ENCODE peak calls at places on chromosomes 5 and 9, in six cellular contexts. F, G, K, B, Z and X are unnamed samples.

GRCh38 chr9:21747171-21747570 is 55.3 kb upstream of the MTAP start:
- DNase-seq in B (peak; percentile 85), G (no peak), F (no peak), Z (no peak), K (no peak), X (no peak)

GRCh38 chr5:54637654-54638053 is 120.1 kb downstream of the SNX18 start:
- DNase-seq in Z (no peak), F (no peak), B (no peak), K (no peak), G (peak; percentile 77), X (peak; percentile 53)

GRCh38 chr5:149317281-149318048 is 27.8 kb upstream of the GRPEL2 start:
- DNase-seq in B (no peak), K (peak; percentile 76), Z (peak; percentile 27), G (no peak), F (peak; percentile 23), X (peak; percentile 34)

GRCh38 chr5:45521067-45521466 is 175.1 kb downstream of the HCN1 start:
- DNase-seq in K (no peak), G (no peak), F (peak; percentile 62), Z (peak; percentile 52), B (peak; percentile 32), X (no peak)

GRCh38 chr9:37997636-37998374 is 71.2 kb downstream of the SHB start:
- DNase-seq in K (peak; percentile 67), Z (no peak), F (no peak), G (peak; percentile 86), B (no peak), X (no peak)

GRCh38 chr9:112203536-112203935 is 28.4 kb upstream of the SUSD1 start:
- DNase-seq in Z (no peak), K (no peak), B (no peak), G (no peak), F (no peak), X (no peak)

GRCh38 chr5:159838551-159839222 is 77.6 kb upstream of the ADRA1B start:
- DNase-seq in B (no peak), F (no peak), Z (no peak), G (no peak), K (no peak), X (no peak)

GRCh38 chr9:127319366-127320121 is 55.0 kb downstream of the GARNL3 start:
- DNase-seq in G (no peak), K (no peak), F (no peak), Z (no peak), B (no peak), X (no peak)

GRCh38 chr9:34072868-34073590 is 24.3 kb upstream of the UBAP2 start:
- DNase-seq in F (no peak), Z (peak; percentile 55), G (peak; percentile 69), K (no peak), B (no peak), X (peak; percentile 47)

GRCh38 chr5:10479226-10479721 is 37.6 kb downstream of the ROPN1L start:
- DNase-seq in F (no peak), K (no peak), G (no peak), Z (peak; percentile 85), B (no peak), X (peak; percentile 47)

GRCh38 chr9:20972684-20973083 is 58.8 kb downstream of the HACD4 start:
- DNase-seq in K (no peak), G (no peak), B (no peak), Z (no peak), F (no peak), X (no peak)

GRCh38 chr5:133474851-133475590 is 137.3 kb downstream of the FSTL4 start:
- DNase-seq in F (no peak), K (no peak), Z (no peak), B (no peak), G (no peak), X (no peak)

GRCh38 chr5:92309336-92309991 is 926.3 kb upstream of the ARRDC3 start:
- DNase-seq in Z (no peak), B (peak; percentile 56), F (peak; percentile 13), K (peak; percentile 53), G (no peak), X (no peak)

GRCh38 chr5:97229688-97230285 is 46.7 kb upstream of the RIOK2 start:
- DNase-seq in G (no peak), B (peak; percentile 63), Z (no peak), F (no peak), K (no peak), X (no peak)

GRCh38 chr5:178590141-178590923 is at the start of gene COL23A1:
- DNase-seq in F (no peak), Z (peak; percentile 22), B (no peak), K (peak; percentile 90), G (peak; percentile 77), X (peak; percentile 28)

GRCh38 chr5:67934976-67935375 is 280.6 kb upstream of the PIK3R1 start:
- DNase-seq in Z (no peak), B (no peak), G (no peak), F (no peak), K (no peak), X (no peak)

GRCh38 chr5:116492016-116492623 is 82.5 kb downstream of the SEMA6A start:
- DNase-seq in B (peak; percentile 80), Z (no peak), F (no peak), G (no peak), K (no peak), X (no peak)

GRCh38 chr5:65326912-65327311 is 154.8 kb downstream of the ADAMTS6 start:
- DNase-seq in K (no peak), Z (no peak), G (no peak), B (peak; percentile 8), F (no peak), X (no peak)

GRCh38 chr5:65334077-65334476 is 147.6 kb downstream of the ADAMTS6 start:
- DNase-seq in K (no peak), F (no peak), G (no peak), Z (peak; percentile 16), B (no peak), X (peak; percentile 29)

GRCh38 chr5:65332591-65332990 is 149.1 kb downstream of the ADAMTS6 start:
- DNase-seq in F (no peak), B (no peak), Z (no peak), K (no peak), G (no peak), X (no peak)

GRCh38 chr5:65327582-65327981 is 154.1 kb downstream of the ADAMTS6 start:
- DNase-seq in B (no peak), F (no peak), Z (no peak), G (no peak), K (no peak), X (no peak)

GRCh38 chr5:65329266-65329665 is 152.5 kb downstream of the ADAMTS6 start:
- DNase-seq in Z (no peak), F (no peak), B (no peak), K (no peak), G (no peak), X (no peak)
- TF ChIP-seq POLR2AphosphoS5 in Z (no peak), F (no peak), B (no peak), K (no peak), G (no peak), X (no peak)

GRCh38 chr9:129341991-129342348 is 163.9 kb upstream of the IER5L start:
- DNase-seq in K (no peak), G (no peak), B (no peak), Z (no peak), F (no peak), X (no peak)
- H3K4me3 ChIP-seq in K (no peak overlapping the region), G (no peak overlapping the region), B (no peak overlapping the region), Z (no peak overlapping the region), F (no peak overlapping the region), X (no peak overlapping the region)

GRCh38 chr5:150523472-150524350 is 15.8 kb downstream of the NDST1 start:
- DNase-seq in B (no peak), K (peak; percentile 79), G (no peak), Z (peak; percentile 45), F (peak; percentile 50), X (peak; percentile 40)
- TF ChIP-seq POLR2AphosphoS5 in B (no peak), K (no peak), G (no peak), Z (no peak), F (no peak), X (no peak)

GRCh38 chr5:72293495-72294055 is 26.5 kb downstream of the MRPS27 start:
- DNase-seq in K (no peak), B (no peak), G (no peak), F (no peak), Z (no peak), X (no peak)
- H3K4me3 ChIP-seq in K (no peak overlapping the region), B (no peak overlapping the region), G (no peak overlapping the region), F (no peak overlapping the region), Z (no peak overlapping the region), X (no peak overlapping the region)

DNA sequence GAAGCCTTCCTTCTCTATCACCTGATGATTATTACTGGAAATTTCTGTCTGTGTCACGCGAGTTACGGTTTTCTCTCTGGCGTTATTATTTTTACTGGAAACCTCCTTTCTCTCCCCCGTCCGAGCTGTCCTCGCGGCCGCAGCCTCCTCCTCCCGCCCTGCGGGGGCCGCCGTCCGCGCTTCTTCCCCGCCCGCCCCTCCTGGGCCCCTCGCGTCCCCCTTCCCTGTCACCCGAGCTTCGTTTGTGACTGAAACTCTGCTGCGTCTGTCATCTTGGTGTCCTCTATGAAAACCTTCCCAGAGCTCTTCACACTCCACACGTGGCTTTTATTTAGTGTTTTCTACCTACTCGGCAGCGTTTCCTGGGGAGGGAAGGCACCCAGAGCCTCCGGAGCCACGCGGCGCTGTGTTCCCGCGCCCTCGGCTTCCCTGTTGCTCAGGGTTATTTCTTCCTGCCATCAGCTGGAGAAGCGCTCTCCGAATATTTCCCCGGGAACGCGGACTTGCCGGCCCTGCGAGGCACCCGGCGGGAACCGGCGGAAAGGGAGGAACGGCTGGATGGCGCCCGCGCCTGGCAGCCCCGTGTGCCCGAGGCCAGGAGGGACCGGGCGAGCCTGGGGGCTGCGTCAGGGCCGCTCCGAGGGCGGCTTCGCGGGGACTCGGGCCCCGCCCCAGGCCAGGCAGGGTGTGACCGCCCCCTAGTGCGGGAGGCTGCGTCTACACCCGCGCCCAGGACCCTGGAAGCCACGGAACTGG is 33.9 kb downstream of the TRIP13 start:
- DNase-seq in K (peak; percentile 54), B (no peak), Z (no peak), G (peak; percentile 71), F (no peak), X (no peak)
- TF ChIP-seq POLR2AphosphoS5 in K (no peak), B (no peak), Z (no peak), G (no peak), F (no peak), X (no peak)

DNA sequence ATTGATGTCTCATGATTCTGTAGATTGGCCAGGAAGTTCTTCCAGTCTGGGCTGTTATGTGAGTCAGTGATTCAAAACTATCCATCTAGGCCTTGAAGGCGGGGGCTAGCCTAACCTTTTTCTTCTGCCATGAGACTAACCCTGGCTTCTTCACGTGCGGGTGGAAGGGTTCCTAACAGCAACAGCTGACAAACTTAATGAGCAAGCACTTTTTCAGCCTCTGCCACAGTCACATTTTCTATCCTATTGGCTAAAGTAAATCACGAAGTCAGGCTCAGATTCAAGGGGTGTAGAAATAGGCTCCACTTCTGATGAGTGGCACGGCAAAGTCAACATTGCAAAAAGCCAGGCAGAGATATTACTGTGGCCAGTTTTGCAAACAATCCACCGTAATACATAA is 68.4 kb downstream of the STK32A start:
- DNase-seq in Z (no peak), K (no peak), F (no peak), G (no peak), B (no peak), X (no peak)
- H3K4me3 ChIP-seq in Z (no peak overlapping the region), K (peak overlapping the region; percentile 4), F (no peak overlapping the region), G (no peak overlapping the region), B (no peak overlapping the region), X (no peak overlapping the region)